ENCODE peak calls at places on chromosomes 4 and X, in four cellular contexts. U is heart left ventricle, I is H1, H is thyroid gland. X is an unnamed sample.

GRCh38 chrX:22760513-22761057 is 239.2 kb upstream of the DDX53 start:
- DNase-seq in H (no peak), I (no peak), U (no peak), X (no peak)

GRCh38 chr4:3286335-3287175 is 6.3 kb upstream of the RGS12 start:
- DNase-seq in H (no peak), I (peak), U (no peak), X (peak)

GRCh38 chrX:31293409-31293808 is 221.6 kb upstream of the FTHL17 start:
- DNase-seq in I (no peak), U (no peak), H (no peak), X (peak)

GRCh38 chrX:46209768-46210167 is 335.5 kb downstream of the ZNF674 start:
- DNase-seq in H (no peak), U (no peak), I (no peak), X (no peak)

GRCh38 chr4:113646456-113646809 is 115.1 kb downstream of the CAMK2D start:
- DNase-seq in I (peak), U (no peak), H (no peak), X (no peak)

GRCh38 chr4:113312529-113312928 is 263.1 kb downstream of the ANK2 start:
- DNase-seq in I (no peak), U (no peak), H (no peak), X (no peak)

GRCh38 chr4:74230902-74231499 is 73.1 kb downstream of the MTHFD2L start:
- DNase-seq in I (no peak), H (no peak), U (peak), X (no peak)

GRCh38 chr4:77047037-77047436 is 28.8 kb downstream of the CCNI start:
- DNase-seq in I (no peak), H (no peak), U (no peak), X (no peak)

GRCh38 chr4:75490155-75490554 is 24.0 kb downstream of the RCHY1 start:
- DNase-seq in H (no peak), I (no peak), U (no peak), X (no peak)

GRCh38 chr4:60216752-60217151 is 983.4 kb upstream of the ADGRL3 start:
- DNase-seq in I (no peak), H (no peak), U (no peak), X (no peak)

GRCh38 chrX:38552721-38553120 is 8.6 kb upstream of the TSPAN7 start:
- DNase-seq in I (no peak), U (no peak), H (no peak), X (no peak)

GRCh38 chrX:154040307-154040756 is 20.6 kb upstream of the IRAK1 start:
- DNase-seq in H (no peak), I (no peak), U (no peak), X (peak)

GRCh38 chrX:71928856-71929255 is 18.2 kb downstream of the NHSL2 start:
- DNase-seq in U (no peak), H (no peak), I (no peak), X (no peak)

GRCh38 chrX:44971674-44972073 is 98.7 kb downstream of the KDM6A start:
- DNase-seq in I (no peak), U (no peak), H (no peak), X (no peak)

GRCh38 chr4:7420661-7421040 is 14.1 kb downstream of the PSAPL1 start:
- DNase-seq in I (peak), H (peak), U (no peak), X (peak)

GRCh38 chr4:123350191-123350544 is 46.4 kb upstream of the SPRY1 start:
- DNase-seq in H (peak), U (no peak), I (no peak), X (no peak)

GRCh38 chr4:73707918-73708577 is 32.3 kb upstream of the CXCL8 start:
- DNase-seq in H (peak), I (no peak), U (peak), X (peak)

GRCh38 chr4:98583265-98583664 is 75.1 kb downstream of the TSPAN5 start:
- DNase-seq in U (no peak), I (no peak), H (no peak), X (no peak)

GRCh38 chr4:170497105-170497504 is 407.3 kb upstream of the AADAT start:
- DNase-seq in U (no peak), I (no peak), H (no peak), X (no peak)

GRCh38 chr4:162164881-162165528 is 1.2 kb upstream of the FSTL5 start:
- DNase-seq in H (no peak), I (no peak), U (no peak), X (no peak)

GRCh38 chr4:41400296-41400695 is 137.7 kb upstream of the LIMCH1 start:
- DNase-seq in H (no peak), U (no peak), I (no peak), X (no peak)

GRCh38 chr4:92968556-92968955 is 664.8 kb downstream of the GRID2 start:
- DNase-seq in H (no peak), I (no peak), U (no peak), X (no peak)

GRCh38 chr4:9762823-9763475 is 18.5 kb upstream of the DRD5 start:
- DNase-seq in U (peak), H (peak), I (peak), X (peak)

GRCh38 chr4:40395908-40396806 is 61.0 kb downstream of the CHRNA9 start:
- DNase-seq in H (peak), U (peak), I (no peak), X (peak)
- H3K4me3 ChIP-seq in H (no peak), U (no peak), I (no peak), X (no peak)

DNA sequence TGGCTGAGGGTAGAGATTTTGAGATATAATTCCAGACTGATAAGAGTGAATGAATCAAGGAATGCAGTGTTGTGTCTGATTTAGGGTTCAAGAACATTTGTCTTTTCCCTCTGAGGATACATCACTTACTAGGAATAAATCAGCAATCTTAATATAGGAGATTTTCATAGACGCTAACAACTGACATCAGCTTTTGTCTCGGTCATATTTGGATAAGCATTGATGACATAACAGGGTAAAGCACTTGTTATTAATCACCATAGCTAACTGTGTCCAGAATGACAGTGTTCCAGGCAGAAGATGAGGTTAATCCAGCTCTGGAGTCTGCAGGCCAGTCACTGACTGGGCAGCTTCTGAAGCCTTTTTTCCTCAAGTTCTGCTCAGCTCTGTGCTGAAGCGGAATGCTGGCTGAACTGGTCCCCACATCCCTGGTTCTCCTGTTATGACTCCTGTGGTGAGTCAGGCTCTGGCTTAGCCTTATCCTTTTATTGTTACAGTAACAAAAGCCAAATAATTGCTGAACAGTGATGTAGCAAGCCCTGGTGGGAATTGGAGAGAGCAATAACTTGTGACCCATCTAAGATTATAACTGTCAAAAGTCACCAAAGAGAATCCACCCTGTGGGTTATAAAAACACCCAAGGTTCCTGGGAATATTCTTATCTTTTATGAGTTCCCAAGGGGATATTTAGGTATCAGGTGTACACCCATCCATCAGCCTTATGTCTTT is 41.8 kb downstream of the FNIP2 start:
- DNase-seq in I (no peak), H (peak), U (peak), X (peak)
- TF ChIP-seq POLR2A in I (no peak), H (no peak), U (no peak), X (no peak)

GRCh38 chrX:115894087-115894486 is 276.5 kb upstream of the AGTR2 start:
- DNase-seq in I (peak), H (peak), U (no peak), X (no peak)
- H3K4me3 ChIP-seq in I (no peak), H (no peak), U (no peak), X (no peak)

GRCh38 chrX:49165901-49166881 is 3.6 kb downstream of the MAGIX start:
- DNase-seq in I (peak), H (peak), U (peak), X (peak)
- TF ChIP-seq POLR2A in I (no peak), H (no peak), U (no peak), X (no peak)

GRCh38 chr4:184983660-184984356 is 34.5 kb upstream of the HELT start:
- DNase-seq in I (peak), U (peak), H (peak), X (peak)
- H3K4me3 ChIP-seq in I (no peak), U (no peak), H (no peak), X (no peak)

GRCh38 chr4:36226430-36227227 is 17.7 kb downstream of the ARAP2 start:
- DNase-seq in U (no peak), H (no peak), I (no peak), X (no peak)

GRCh38 chr4:36235306-36235705 is 9.0 kb downstream of the ARAP2 start:
- DNase-seq in U (no peak), H (no peak), I (no peak), X (no peak)

GRCh38 chr4:36233567-36234266 is 10.6 kb downstream of the ARAP2 start:
- DNase-seq in U (no peak), H (no peak), I (no peak), X (no peak)

GRCh38 chr4:36227913-36228312 is 16.4 kb downstream of the ARAP2 start:
- DNase-seq in H (no peak), I (no peak), U (no peak), X (no peak)

DNA sequence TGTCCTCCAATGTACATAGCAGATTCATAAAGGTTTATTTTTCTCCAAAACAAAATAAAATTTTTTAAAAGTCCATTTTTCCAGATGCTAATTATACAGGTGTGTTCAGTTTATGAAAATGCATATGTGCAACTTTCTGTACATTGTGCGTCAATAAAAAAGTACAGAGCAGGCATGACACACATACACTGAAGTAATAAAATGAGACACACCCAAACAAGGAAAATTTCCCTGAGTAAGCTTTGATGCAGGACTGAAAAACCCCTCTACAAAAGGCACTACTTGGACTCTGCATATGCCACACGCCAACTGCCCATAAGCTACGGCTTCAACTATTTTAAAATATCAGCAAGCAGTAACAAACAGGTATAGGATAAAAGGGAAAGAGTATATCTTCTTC is 13.8 kb downstream of the ARAP2 start:
- DNase-seq in H (no peak), U (no peak), I (no peak), X (no peak)
- TF ChIP-seq POLR2A in H (no peak), U (no peak), I (no peak), X (no peak)

GRCh38 chr4:89296399-89296798 is 11.2 kb downstream of the GPRIN3 start:
- DNase-seq in H (no peak), U (no peak), I (no peak), X (no peak)

GRCh38 chr4:89295415-89295927 is 12.1 kb downstream of the GPRIN3 start:
- DNase-seq in H (no peak), I (no peak), U (no peak), X (no peak)

GRCh38 chr4:89290727-89291126 is 16.9 kb downstream of the GPRIN3 start:
- DNase-seq in I (no peak), U (no peak), H (no peak), X (no peak)

GRCh38 chr4:89294583-89295244 is 12.9 kb downstream of the GPRIN3 start:
- DNase-seq in H (no peak), I (no peak), U (no peak), X (no peak)

GRCh38 chr4:89293299-89293698 is 14.3 kb downstream of the GPRIN3 start:
- DNase-seq in U (no peak), H (no peak), I (no peak), X (no peak)
- H3K4me3 ChIP-seq in U (no peak), H (no peak), I (no peak), X (no peak)

X was measured in adrenal gland.